ENCODE peak calls at places on chromosomes 3 and 15, in seven cellular contexts. N is GM06990, B is AG10803, I is kidney epithelial cell, D is AG04450, Y is AG09309, K is adrenal gland. M is an unnamed sample.

GRCh38 chr3:23809840-23810341 is 4.1 kb downstream of the UBE2E1 start:
- DNase-seq in K (no peak), N (no peak), B (no peak), I (no peak), Y (no peak), D (no peak), M (no peak)

GRCh38 chr3:161069441-161070251 is 35.5 kb downstream of the B3GALNT1 start:
- DNase-seq in I (peak; percentile 78), K (no peak), N (peak; percentile 77), Y (peak; percentile 54), B (peak; percentile 58), D (peak; percentile 1), M (peak; percentile 46)

GRCh38 chr15:81304226-81304625 is 19.7 kb downstream of the STARD5 start:
- DNase-seq in B (peak; percentile 69), Y (no peak), N (no peak), D (no peak), K (no peak), I (no peak), M (no peak)

GRCh38 chr15:55649058-55649423 is 60.9 kb upstream of the PYGO1 start:
- DNase-seq in I (no peak), D (peak; percentile 27), B (peak; percentile 73), N (no peak), K (no peak), Y (peak; percentile 50), M (no peak)

GRCh38 chr3:139491027-139491700 is 14.8 kb upstream of the RBP2 start:
- DNase-seq in K (no peak), N (no peak), B (no peak), I (peak; percentile 12), D (no peak), Y (no peak), M (no peak)

GRCh38 chr15:75428152-75428551 is 23.3 kb downstream of the SIN3A start:
- DNase-seq in B (no peak), Y (no peak), N (no peak), I (no peak), D (no peak), K (no peak), M (no peak)

GRCh38 chr3:176510097-176510496 is 687.2 kb downstream of the TBL1XR1 start:
- DNase-seq in D (no peak), N (no peak), K (no peak), Y (no peak), B (no peak), I (no peak), M (no peak)

GRCh38 chr3:66414846-66415245 is 86.0 kb downstream of the LRIG1 start:
- DNase-seq in B (no peak), K (no peak), Y (no peak), N (no peak), I (no peak), D (no peak), M (no peak)

GRCh38 chr3:171810278-171811058 is at the start of gene PLD1:
- DNase-seq in I (no peak), D (no peak), N (no peak), Y (no peak), K (peak; percentile 84), B (peak; percentile 88), M (peak; percentile 25)

GRCh38 chr3:76965122-76965725 is 74.7 kb upstream of the ROBO2 start:
- DNase-seq in B (no peak), N (no peak), I (no peak), D (no peak), Y (no peak), K (no peak), M (no peak)

GRCh38 chr3:17501745-17502144 is 240.7 kb downstream of the TBC1D5 start:
- DNase-seq in N (no peak), D (no peak), I (no peak), Y (no peak), K (no peak), B (no peak), M (no peak)

GRCh38 chr3:46360904-46361303 is 7.0 kb downstream of the CCR2 start:
- DNase-seq in B (no peak), K (no peak), Y (no peak), I (no peak), D (no peak), N (peak; percentile 20), M (no peak)

GRCh38 chr3:194985031-194985578 is 285.9 kb downstream of the XXYLT1 start:
- DNase-seq in N (no peak), I (no peak), D (peak; percentile 41), B (peak; percentile 82), K (peak; percentile 56), Y (no peak), M (no peak)

GRCh38 chr3:70990723-70991122 is 592.8 kb downstream of the FOXP1 start:
- DNase-seq in D (no peak), I (no peak), K (no peak), N (no peak), Y (no peak), B (peak; percentile 33), M (no peak)

GRCh38 chr3:13072239-13073041 is 789 bp downstream of the IQSEC1 start:
- DNase-seq in K (no peak), I (no peak), D (no peak), B (no peak), N (peak; percentile 76), Y (no peak), M (peak; percentile 79)

GRCh38 chr3:88307666-88308065 is 157.9 kb downstream of the C3orf38 start:
- DNase-seq in B (no peak), Y (no peak), N (no peak), D (no peak), I (no peak), K (no peak), M (no peak)

GRCh38 chr15:95557226-95558046 is 773.1 kb upstream of the NR2F2 start:
- DNase-seq in K (peak; percentile 19), N (no peak), I (peak; percentile 86), Y (peak; percentile 87), B (peak; percentile 89), D (peak; percentile 61), M (no peak)

GRCh38 chr15:89078831-89079810 is 9.1 kb upstream of the ABHD2 start:
- DNase-seq in Y (no peak), B (no peak), I (no peak), N (no peak), K (no peak), D (no peak), M (no peak)

GRCh38 chr15:99683000-99683670 is 50.1 kb downstream of the LYSMD4 start:
- DNase-seq in N (no peak), K (no peak), D (no peak), B (peak; percentile 49), I (peak; percentile 29), Y (no peak), M (peak; percentile 19)

GRCh38 chr3:193297421-193297820 is 56.4 kb downstream of the PLAAT1 start:
- DNase-seq in D (no peak), N (peak; percentile 1), B (no peak), I (no peak), Y (no peak), K (no peak), M (no peak)

GRCh38 chr15:65223996-65224395 is 12.7 kb upstream of the CILP start:
- DNase-seq in K (no peak), B (no peak), Y (no peak), D (no peak), I (no peak), N (no peak), M (no peak)

GRCh38 chr3:147407107-147407494 is 758 bp upstream of the ZIC4 start:
- DNase-seq in I (no peak), K (no peak), B (no peak), D (no peak), Y (no peak), N (no peak), M (no peak)

GRCh38 chr3:177591371-177591770 is 394.1 kb upstream of the TBL1XR1 start:
- DNase-seq in K (peak; percentile 24), D (no peak), N (peak; percentile 24), B (peak; percentile 58), I (no peak), Y (no peak), M (no peak)

GRCh38 chr15:71747128-71748083 is 62.9 kb upstream of the NR2E3 start:
- DNase-seq in N (no peak), K (peak; percentile 55), D (peak; percentile 23), B (peak; percentile 52), I (peak; percentile 96), Y (peak; percentile 78), M (no peak)

GRCh38 chr3:12875857-12876451 is 34.6 kb upstream of the RPL32 start:
- DNase-seq in B (no peak), I (no peak), N (no peak), K (peak; percentile 48), Y (no peak), D (no peak), M (peak; percentile 70)

GRCh38 chr3:158106773-158107461 is 697 bp upstream of the SHOX2 start:
- DNase-seq in B (peak; percentile 4), D (no peak), I (no peak), Y (no peak), N (peak; percentile 51), K (no peak), M (peak; percentile 34)

GRCh38 chr3:14410501-14411165 is 8.2 kb downstream of the SLC6A6 start:
- DNase-seq in Y (peak; percentile 83), B (peak; percentile 91), K (peak; percentile 95), I (peak; percentile 80), N (no peak), D (peak; percentile 53), M (no peak)

DNA sequence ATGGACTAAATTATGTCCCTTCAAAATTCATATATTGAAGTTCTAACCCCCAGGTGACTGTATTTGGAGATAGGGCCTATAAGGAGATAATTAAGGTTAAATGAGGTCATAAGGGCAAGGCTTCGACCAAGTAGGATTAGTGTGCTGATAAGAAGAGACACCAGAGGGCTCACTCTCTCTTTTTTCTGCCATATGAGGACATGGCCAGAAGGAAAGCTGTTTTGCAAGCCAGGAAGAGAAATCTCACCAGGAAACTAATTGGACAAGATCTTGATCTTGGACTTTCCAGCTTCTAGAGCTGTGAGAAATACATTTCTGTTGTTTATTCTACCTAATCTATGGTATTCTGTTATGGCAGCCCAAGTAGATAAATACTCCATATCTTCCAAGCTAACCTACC is 503.6 kb upstream of the NAALADL2 start:
- DNase-seq in D (no peak), N (no peak), Y (no peak), B (peak; percentile 40), K (no peak), I (peak; percentile 2), M (no peak)
- TF ChIP-seq CTCF in D (peak; percentile 23), N (peak; percentile 19), Y (peak; percentile 14), B (peak; percentile 38), K (peak; percentile 28), I (peak; percentile 43), M (no peak)

DNA sequence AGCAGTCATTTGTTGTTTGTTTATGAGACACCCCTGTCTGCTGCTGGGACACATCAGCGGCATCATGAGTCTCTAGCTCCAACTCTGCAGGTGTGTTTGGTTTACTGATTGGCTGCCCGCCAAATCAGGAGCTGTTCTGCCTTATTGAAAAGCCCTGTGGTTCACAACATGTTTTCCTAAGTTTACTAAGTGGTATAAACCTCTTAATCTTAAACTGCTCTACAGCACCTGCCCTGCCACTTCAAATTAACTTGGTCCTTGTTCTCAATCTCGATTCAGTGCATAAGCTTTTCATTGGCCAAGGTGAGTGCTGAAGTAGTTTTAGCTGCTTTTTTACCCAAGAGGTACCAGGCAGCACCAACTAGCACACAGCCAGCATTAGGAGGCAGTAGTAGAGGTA is 77.8 kb upstream of the WDR72 start:
- DNase-seq in I (no peak), B (no peak), Y (no peak), D (no peak), N (no peak), K (no peak), M (no peak)
- TF ChIP-seq CTCF in I (no peak), B (no peak), Y (no peak), D (no peak), N (no peak), K (no peak), M (no peak)

GRCh38 chr3:7410782-7411181 is 549.9 kb downstream of the GRM7 start:
- DNase-seq in K (no peak), N (no peak), B (no peak), I (no peak), Y (no peak), D (no peak), M (no peak)
- TF ChIP-seq CTCF in K (no peak), N (no peak), B (no peak), I (no peak), Y (no peak), D (no peak), M (no peak)

GRCh38 chr3:127746400-127747057 is 73.8 kb downstream of the ABTB1 start:
- DNase-seq in N (no peak), I (no peak), D (no peak), K (no peak), B (no peak), Y (no peak), M (no peak)
- TF ChIP-seq CTCF in N (no peak), I (peak; percentile 13), D (peak; percentile 25), K (no peak), B (peak; percentile 11), Y (peak; percentile 12), M (no peak)

M was measured in B cell.